ENCODE peak calls at places on chromosome 14, in six cellular contexts. Q is fibroblast of the aortic adventitia, Y is NCI-H748 treated with DMSO at 0.1 percent for 48 hours, O is endothelial cell, I is hepatic stellate cell, L is AG10803. G is an unnamed sample.

GRCh38 chr14:50345891-50346422 is 33.8 kb downstream of the DMAC2L start:
- DNase-seq in Q (no peak), Y (no peak), O (no peak), I (no peak), L (no peak), G (no peak)

GRCh38 chr14:59438148-59438766 is 26.9 kb downstream of the GPR135 start:
- DNase-seq in Q (peak), Y (no peak), O (no peak), I (no peak), L (peak), G (no peak)

GRCh38 chr14:89351958-89352404 is 65.1 kb downstream of the FOXN3 start:
- DNase-seq in Q (no peak), Y (no peak), O (no peak), I (no peak), L (no peak), G (no peak)

GRCh38 chr14:62117010-62117717 is 354.9 kb downstream of the SNAPC1 start:
- DNase-seq in Q (peak), Y (peak), O (peak), I (peak), L (peak), G (peak)

GRCh38 chr14:73253721-73254120 is 16.4 kb downstream of the PAPLN start:
- DNase-seq in Q (no peak), Y (no peak), O (no peak), I (no peak), L (no peak), G (no peak)

GRCh38 chr14:43894534-43894933 is 612.5 kb downstream of the FSCB start:
- DNase-seq in Q (no peak), Y (no peak), O (no peak), I (no peak), L (no peak), G (no peak)

GRCh38 chr14:105204206-105204930 is 23.3 kb upstream of the NUDT14 start:
- DNase-seq in Q (peak), Y (no peak), O (no peak), I (no peak), L (peak), G (peak)

GRCh38 chr14:54815016-54815415 is 87.6 kb downstream of the GCH1 start:
- DNase-seq in Q (peak), Y (no peak), O (no peak), I (no peak), L (peak), G (no peak)

GRCh38 chr14:78143489-78144145 is 26.6 kb upstream of the NRXN3 start:
- DNase-seq in Q (peak), Y (no peak), O (no peak), I (no peak), L (no peak), G (no peak)

GRCh38 chr14:63992858-63993257 is 140.1 kb downstream of the SYNE2 start:
- DNase-seq in Q (no peak), Y (no peak), O (no peak), I (no peak), L (no peak), G (no peak)

GRCh38 chr14:77109656-77110055 is 11.6 kb downstream of the CIPC start:
- DNase-seq in Q (no peak), Y (no peak), O (no peak), I (no peak), L (no peak), G (no peak)

GRCh38 chr14:92963301-92964123 is 40.6 kb downstream of the CHGA start:
- DNase-seq in Q (no peak), Y (no peak), O (no peak), I (no peak), L (no peak), G (no peak)

GRCh38 chr14:52072266-52072780 is 3.5 kb upstream of the NID2 start:
- DNase-seq in Q (no peak), Y (no peak), O (no peak), I (no peak), L (no peak), G (no peak)

GRCh38 chr14:64811676-64812075 is 68.0 kb downstream of the SPTB start:
- DNase-seq in Q (peak), Y (no peak), O (no peak), I (no peak), L (no peak), G (no peak)

GRCh38 chr14:105313381-105314286 is 914 bp upstream of the PACS2 start:
- DNase-seq in Q (peak), Y (no peak), O (peak), I (no peak), L (peak), G (no peak)

GRCh38 chr14:104099096-104100041 is 13.9 kb downstream of the ASPG start:
- DNase-seq in Q (no peak), Y (no peak), O (no peak), I (no peak), L (no peak), G (no peak)

GRCh38 chr14:90049390-90049789 is 12.4 kb upstream of the KCNK13 start:
- DNase-seq in Q (no peak), Y (no peak), O (no peak), I (no peak), L (no peak), G (no peak)

GRCh38 chr14:105364100-105364708 is 34.1 kb upstream of the TEX22 start:
- DNase-seq in Q (peak), Y (peak), O (no peak), I (peak), L (peak), G (no peak)

GRCh38 chr14:100634026-100634425 is 46.8 kb upstream of the BEGAIN start:
- DNase-seq in Q (no peak), Y (no peak), O (no peak), I (no peak), L (no peak), G (no peak)

GRCh38 chr14:95935228-95935822 is 58.7 kb downstream of the TUNAR start:
- DNase-seq in Q (peak), Y (no peak), O (peak), I (peak), L (peak), G (no peak)

GRCh38 chr14:35855886-35856481 is 29.8 kb downstream of the BRMS1L start:
- DNase-seq in Q (no peak), Y (no peak), O (no peak), I (no peak), L (no peak), G (no peak)

GRCh38 chr14:67487937-67488893 is at the start of gene TMEM229B:
- DNase-seq in Q (no peak), Y (no peak), O (no peak), I (peak), L (no peak), G (peak)

GRCh38 chr14:69852897-69853296 is 26.3 kb upstream of the SMOC1 start:
- DNase-seq in Q (no peak), Y (no peak), O (no peak), I (no peak), L (no peak), G (no peak)

GRCh38 chr14:36973806-36974442 is 198.5 kb downstream of the SLC25A21 start:
- DNase-seq in Q (peak), Y (no peak), O (no peak), I (no peak), L (peak), G (no peak)

GRCh38 chr14:77000340-77001235 is 27.9 kb downstream of the IRF2BPL start:
- DNase-seq in Q (peak), Y (no peak), O (no peak), I (peak), L (peak), G (peak)

GRCh38 chr14:51846631-51847488 is 13.6 kb upstream of the GNG2 start:
- DNase-seq in Q (peak), Y (peak), O (peak), I (peak), L (peak), G (no peak)

GRCh38 chr14:69879175-69880047 is at the start of gene SMOC1:
- DNase-seq in Q (peak), Y (peak), O (peak), I (no peak), L (no peak), G (no peak)

GRCh38 chr14:103904493-103905107 is 23.7 kb upstream of the TDRD9 start:
- DNase-seq in Q (no peak), Y (no peak), O (no peak), I (no peak), L (no peak), G (no peak)

GRCh38 chr14:46580941-46581671 is 70.5 kb downstream of the RPL10L start:
- DNase-seq in Q (no peak), Y (no peak), O (peak), I (peak), L (no peak), G (no peak)

GRCh38 chr14:43258396-43258795 is 1248.7 kb downstream of the FSCB start:
- DNase-seq in Q (no peak), Y (no peak), O (no peak), I (no peak), L (no peak), G (no peak)

GRCh38 chr14:79352026-79352425 is 859.3 kb downstream of the DIO2 start:
- DNase-seq in Q (peak), Y (no peak), O (no peak), I (no peak), L (peak), G (no peak)

GRCh38 chr14:89340200-89340667 is 76.8 kb downstream of the FOXN3 start:
- DNase-seq in Q (peak), Y (no peak), O (no peak), I (no peak), L (peak), G (no peak)

GRCh38 chr14:68506645-68507405 is 286.0 kb downstream of the ZFP36L1 start:
- DNase-seq in Q (no peak), Y (no peak), O (no peak), I (no peak), L (no peak), G (no peak)

GRCh38 chr14:104639889-104640548 is 35.4 kb upstream of the TMEM179 start:
- DNase-seq in Q (peak), Y (peak), O (peak), I (peak), L (peak), G (no peak)

GRCh38 chr14:79638647-79639266 is 572.5 kb downstream of the DIO2 start:
- DNase-seq in Q (no peak), Y (no peak), O (no peak), I (no peak), L (no peak), G (no peak)

GRCh38 chr14:100067971-100068959 is 3.0 kb downstream of the EVL start:
- DNase-seq in Q (no peak), Y (no peak), O (no peak), I (no peak), L (no peak), G (no peak)

GRCh38 chr14:35390577-35391387 is 13.8 kb downstream of the NFKBIA start:
- DNase-seq in Q (no peak), Y (peak), O (no peak), I (peak), L (no peak), G (no peak)

GRCh38 chr14:67653651-67654280 is 20.7 kb downstream of the VTI1B start:
- DNase-seq in Q (peak), Y (no peak), O (no peak), I (no peak), L (peak), G (no peak)

G was measured in anterior cingulate cortex.